ENCODE peak calls at places on chromosomes 3 and 15, in six cellular contexts. One of them, this sample, is unnamed.

GRCh38 chr3:128936341-128936740 is 56.9 kb downstream of the ACAD9 start:
- DNase-seq in foreskin keratinocyte: no peak
- DNase-seq in fibroblast of mammary gland: no peak
- DNase-seq in HuH-7: no peak
- DNase-seq in stimulated activated CD4-positive, alpha-beta T cell treated with anti-CD3 and anti-CD28 coated beads, Interleukin-15, amount 100 ng/mL, for 1 hour: no peak
- DNase-seq in neural crest cell: no peak
- DNase-seq in this sample: no peak

GRCh38 chr3:19267040-19267439 is 118.7 kb downstream of the KCNH8 start:
- DNase-seq in foreskin keratinocyte: no peak
- DNase-seq in fibroblast of mammary gland: no peak
- DNase-seq in HuH-7: no peak
- DNase-seq in stimulated activated CD4-positive, alpha-beta T cell treated with anti-CD3 and anti-CD28 coated beads, Interleukin-15, amount 100 ng/mL, for 1 hour: no peak
- DNase-seq in neural crest cell: no peak
- DNase-seq in this sample: no peak

GRCh38 chr3:64554086-64554920 is 133.5 kb downstream of the ADAMTS9 start:
- DNase-seq in foreskin keratinocyte: no peak
- DNase-seq in fibroblast of mammary gland: no peak
- DNase-seq in HuH-7: no peak
- DNase-seq in stimulated activated CD4-positive, alpha-beta T cell treated with anti-CD3 and anti-CD28 coated beads, Interleukin-15, amount 100 ng/mL, for 1 hour: no peak
- DNase-seq in neural crest cell: no peak
- DNase-seq in this sample: no peak

GRCh38 chr3:69087030-69087791 is 2.5 kb downstream of the ARL6IP5 start:
- DNase-seq in foreskin keratinocyte: no peak
- DNase-seq in fibroblast of mammary gland: no peak
- DNase-seq in HuH-7: no peak
- DNase-seq in stimulated activated CD4-positive, alpha-beta T cell treated with anti-CD3 and anti-CD28 coated beads, Interleukin-15, amount 100 ng/mL, for 1 hour: no peak
- DNase-seq in neural crest cell: no peak
- DNase-seq in this sample: no peak

GRCh38 chr3:67564008-67564407 is 90.4 kb downstream of the SUCLG2 start:
- DNase-seq in foreskin keratinocyte: no peak
- DNase-seq in fibroblast of mammary gland: no peak
- DNase-seq in HuH-7: no peak
- DNase-seq in stimulated activated CD4-positive, alpha-beta T cell treated with anti-CD3 and anti-CD28 coated beads, Interleukin-15, amount 100 ng/mL, for 1 hour: no peak
- DNase-seq in neural crest cell: no peak
- DNase-seq in this sample: no peak

GRCh38 chr3:29852767-29853166 is 571.9 kb downstream of the RBMS3 start:
- DNase-seq in foreskin keratinocyte: no peak
- DNase-seq in fibroblast of mammary gland: no peak
- DNase-seq in HuH-7: no peak
- DNase-seq in stimulated activated CD4-positive, alpha-beta T cell treated with anti-CD3 and anti-CD28 coated beads, Interleukin-15, amount 100 ng/mL, for 1 hour: no peak
- DNase-seq in neural crest cell: no peak
- DNase-seq in this sample: no peak

GRCh38 chr3:87900061-87900460 is 158.7 kb downstream of the CGGBP1 start:
- DNase-seq in foreskin keratinocyte: no peak
- DNase-seq in fibroblast of mammary gland: peak
- DNase-seq in HuH-7: no peak
- DNase-seq in stimulated activated CD4-positive, alpha-beta T cell treated with anti-CD3 and anti-CD28 coated beads, Interleukin-15, amount 100 ng/mL, for 1 hour: no peak
- DNase-seq in neural crest cell: no peak
- DNase-seq in this sample: no peak

GRCh38 chr3:149042766-149043386 is 43.5 kb downstream of the HLTF start:
- DNase-seq in foreskin keratinocyte: peak
- DNase-seq in fibroblast of mammary gland: peak
- DNase-seq in HuH-7: no peak
- DNase-seq in stimulated activated CD4-positive, alpha-beta T cell treated with anti-CD3 and anti-CD28 coated beads, Interleukin-15, amount 100 ng/mL, for 1 hour: no peak
- DNase-seq in neural crest cell: no peak
- DNase-seq in this sample: no peak

GRCh38 chr3:187136936-187137335 is 2.4 kb downstream of the RPL39L start:
- DNase-seq in foreskin keratinocyte: peak
- DNase-seq in fibroblast of mammary gland: peak
- DNase-seq in HuH-7: no peak
- DNase-seq in stimulated activated CD4-positive, alpha-beta T cell treated with anti-CD3 and anti-CD28 coated beads, Interleukin-15, amount 100 ng/mL, for 1 hour: no peak
- DNase-seq in neural crest cell: no peak
- DNase-seq in this sample: no peak

GRCh38 chr3:115512565-115513410 is 110.5 kb upstream of the GAP43 start:
- DNase-seq in foreskin keratinocyte: no peak
- DNase-seq in fibroblast of mammary gland: peak
- DNase-seq in HuH-7: peak
- DNase-seq in stimulated activated CD4-positive, alpha-beta T cell treated with anti-CD3 and anti-CD28 coated beads, Interleukin-15, amount 100 ng/mL, for 1 hour: no peak
- DNase-seq in neural crest cell: peak
- DNase-seq in this sample: peak

GRCh38 chr3:115072265-115073008 is 74.7 kb downstream of the ZBTB20 start:
- DNase-seq in foreskin keratinocyte: no peak
- DNase-seq in fibroblast of mammary gland: peak
- DNase-seq in HuH-7: no peak
- DNase-seq in stimulated activated CD4-positive, alpha-beta T cell treated with anti-CD3 and anti-CD28 coated beads, Interleukin-15, amount 100 ng/mL, for 1 hour: no peak
- DNase-seq in neural crest cell: no peak
- DNase-seq in this sample: no peak

GRCh38 chr3:105730973-105731372 is 137.8 kb downstream of the CBLB start:
- DNase-seq in foreskin keratinocyte: no peak
- DNase-seq in fibroblast of mammary gland: peak
- DNase-seq in HuH-7: no peak
- DNase-seq in stimulated activated CD4-positive, alpha-beta T cell treated with anti-CD3 and anti-CD28 coated beads, Interleukin-15, amount 100 ng/mL, for 1 hour: no peak
- DNase-seq in neural crest cell: no peak
- DNase-seq in this sample: no peak

GRCh38 chr3:128133273-128133883 is 9.8 kb upstream of the RUVBL1 start:
- DNase-seq in foreskin keratinocyte: no peak
- DNase-seq in fibroblast of mammary gland: peak
- DNase-seq in HuH-7: no peak
- DNase-seq in stimulated activated CD4-positive, alpha-beta T cell treated with anti-CD3 and anti-CD28 coated beads, Interleukin-15, amount 100 ng/mL, for 1 hour: peak
- DNase-seq in neural crest cell: peak
- DNase-seq in this sample: peak

GRCh38 chr3:136385457-136385856 is 135.3 kb downstream of the PCCB start:
- DNase-seq in foreskin keratinocyte: no peak
- DNase-seq in fibroblast of mammary gland: no peak
- DNase-seq in HuH-7: no peak
- DNase-seq in stimulated activated CD4-positive, alpha-beta T cell treated with anti-CD3 and anti-CD28 coated beads, Interleukin-15, amount 100 ng/mL, for 1 hour: no peak
- DNase-seq in neural crest cell: no peak
- DNase-seq in this sample: no peak

GRCh38 chr3:171776411-171776810 is 33.9 kb downstream of the PLD1 start:
- DNase-seq in foreskin keratinocyte: no peak
- DNase-seq in fibroblast of mammary gland: no peak
- DNase-seq in HuH-7: no peak
- DNase-seq in stimulated activated CD4-positive, alpha-beta T cell treated with anti-CD3 and anti-CD28 coated beads, Interleukin-15, amount 100 ng/mL, for 1 hour: no peak
- DNase-seq in neural crest cell: no peak
- DNase-seq in this sample: no peak

GRCh38 chr3:141306922-141307321 is 61.4 kb upstream of the ZBTB38 start:
- DNase-seq in foreskin keratinocyte: no peak
- DNase-seq in fibroblast of mammary gland: no peak
- DNase-seq in HuH-7: no peak
- DNase-seq in stimulated activated CD4-positive, alpha-beta T cell treated with anti-CD3 and anti-CD28 coated beads, Interleukin-15, amount 100 ng/mL, for 1 hour: no peak
- DNase-seq in neural crest cell: no peak
- DNase-seq in this sample: no peak

GRCh38 chr15:58875343-58875742 is 58.1 kb downstream of the SLTM start:
- DNase-seq in foreskin keratinocyte: no peak
- DNase-seq in fibroblast of mammary gland: no peak
- DNase-seq in HuH-7: no peak
- DNase-seq in stimulated activated CD4-positive, alpha-beta T cell treated with anti-CD3 and anti-CD28 coated beads, Interleukin-15, amount 100 ng/mL, for 1 hour: no peak
- DNase-seq in neural crest cell: no peak
- DNase-seq in this sample: no peak

GRCh38 chr15:90340345-90340744 is 11.7 kb upstream of the ZNF774 start:
- DNase-seq in foreskin keratinocyte: no peak
- DNase-seq in fibroblast of mammary gland: no peak
- DNase-seq in HuH-7: peak
- DNase-seq in stimulated activated CD4-positive, alpha-beta T cell treated with anti-CD3 and anti-CD28 coated beads, Interleukin-15, amount 100 ng/mL, for 1 hour: no peak
- DNase-seq in neural crest cell: no peak
- DNase-seq in this sample: no peak

GRCh38 chr3:177714945-177715344 is 517.7 kb upstream of the TBL1XR1 start:
- DNase-seq in foreskin keratinocyte: no peak
- DNase-seq in fibroblast of mammary gland: no peak
- DNase-seq in HuH-7: no peak
- DNase-seq in stimulated activated CD4-positive, alpha-beta T cell treated with anti-CD3 and anti-CD28 coated beads, Interleukin-15, amount 100 ng/mL, for 1 hour: no peak
- DNase-seq in neural crest cell: no peak
- DNase-seq in this sample: no peak

GRCh38 chr3:194949592-194949991 is 263.9 kb downstream of the FAM43A start:
- DNase-seq in foreskin keratinocyte: no peak
- DNase-seq in fibroblast of mammary gland: no peak
- DNase-seq in HuH-7: no peak
- DNase-seq in stimulated activated CD4-positive, alpha-beta T cell treated with anti-CD3 and anti-CD28 coated beads, Interleukin-15, amount 100 ng/mL, for 1 hour: no peak
- DNase-seq in neural crest cell: no peak
- DNase-seq in this sample: no peak

GRCh38 chr15:67080118-67080899 is 14.9 kb downstream of the SMAD3 start:
- DNase-seq in foreskin keratinocyte: no peak
- DNase-seq in fibroblast of mammary gland: peak
- DNase-seq in HuH-7: no peak
- DNase-seq in stimulated activated CD4-positive, alpha-beta T cell treated with anti-CD3 and anti-CD28 coated beads, Interleukin-15, amount 100 ng/mL, for 1 hour: no peak
- DNase-seq in neural crest cell: no peak
- DNase-seq in this sample: no peak

GRCh38 chr15:41578736-41579383 is 19.8 kb downstream of the TYRO3 start:
- DNase-seq in foreskin keratinocyte: no peak
- DNase-seq in fibroblast of mammary gland: no peak
- DNase-seq in HuH-7: no peak
- DNase-seq in stimulated activated CD4-positive, alpha-beta T cell treated with anti-CD3 and anti-CD28 coated beads, Interleukin-15, amount 100 ng/mL, for 1 hour: no peak
- DNase-seq in neural crest cell: no peak
- DNase-seq in this sample: no peak

GRCh38 chr3:187027531-187027936 is 97.2 kb downstream of the ST6GAL1 start:
- DNase-seq in foreskin keratinocyte: no peak
- DNase-seq in fibroblast of mammary gland: no peak
- DNase-seq in HuH-7: no peak
- DNase-seq in stimulated activated CD4-positive, alpha-beta T cell treated with anti-CD3 and anti-CD28 coated beads, Interleukin-15, amount 100 ng/mL, for 1 hour: peak
- DNase-seq in neural crest cell: no peak
- DNase-seq in this sample: peak

GRCh38 chr3:65666426-65667091 is 372.2 kb downstream of the MAGI1 start:
- DNase-seq in foreskin keratinocyte: peak
- DNase-seq in fibroblast of mammary gland: peak
- DNase-seq in HuH-7: no peak
- DNase-seq in stimulated activated CD4-positive, alpha-beta T cell treated with anti-CD3 and anti-CD28 coated beads, Interleukin-15, amount 100 ng/mL, for 1 hour: no peak
- DNase-seq in neural crest cell: no peak
- DNase-seq in this sample: no peak

GRCh38 chr3:116179091-116179490 is 266.2 kb downstream of the LSAMP start:
- DNase-seq in foreskin keratinocyte: no peak
- DNase-seq in fibroblast of mammary gland: peak
- DNase-seq in HuH-7: no peak
- DNase-seq in stimulated activated CD4-positive, alpha-beta T cell treated with anti-CD3 and anti-CD28 coated beads, Interleukin-15, amount 100 ng/mL, for 1 hour: no peak
- DNase-seq in neural crest cell: no peak
- DNase-seq in this sample: no peak

GRCh38 chr3:119681279-119681678 is 4.1 kb upstream of the COX17 start:
- DNase-seq in foreskin keratinocyte: no peak
- DNase-seq in fibroblast of mammary gland: peak
- DNase-seq in HuH-7: peak
- DNase-seq in stimulated activated CD4-positive, alpha-beta T cell treated with anti-CD3 and anti-CD28 coated beads, Interleukin-15, amount 100 ng/mL, for 1 hour: no peak
- DNase-seq in neural crest cell: no peak
- DNase-seq in this sample: no peak

GRCh38 chr3:174613173-174613572 is 246.0 kb upstream of the NAALADL2 start:
- DNase-seq in foreskin keratinocyte: no peak
- DNase-seq in fibroblast of mammary gland: no peak
- DNase-seq in HuH-7: no peak
- DNase-seq in stimulated activated CD4-positive, alpha-beta T cell treated with anti-CD3 and anti-CD28 coated beads, Interleukin-15, amount 100 ng/mL, for 1 hour: no peak
- DNase-seq in neural crest cell: no peak
- DNase-seq in this sample: no peak

GRCh38 chr3:46019707-46020106 is 7.6 kb downstream of the XCR1 start:
- DNase-seq in foreskin keratinocyte: no peak
- DNase-seq in fibroblast of mammary gland: peak
- DNase-seq in HuH-7: no peak
- DNase-seq in stimulated activated CD4-positive, alpha-beta T cell treated with anti-CD3 and anti-CD28 coated beads, Interleukin-15, amount 100 ng/mL, for 1 hour: no peak
- DNase-seq in neural crest cell: no peak
- DNase-seq in this sample: peak

GRCh38 chr3:114764056-114764492 is 383.0 kb downstream of the ZBTB20 start:
- DNase-seq in foreskin keratinocyte: no peak
- DNase-seq in fibroblast of mammary gland: peak
- DNase-seq in HuH-7: no peak
- DNase-seq in stimulated activated CD4-positive, alpha-beta T cell treated with anti-CD3 and anti-CD28 coated beads, Interleukin-15, amount 100 ng/mL, for 1 hour: no peak
- DNase-seq in neural crest cell: no peak
- DNase-seq in this sample: no peak

GRCh38 chr3:107025961-107026360 is 351.3 kb upstream of the CCDC54 start:
- DNase-seq in foreskin keratinocyte: no peak
- DNase-seq in fibroblast of mammary gland: no peak
- DNase-seq in HuH-7: no peak
- DNase-seq in stimulated activated CD4-positive, alpha-beta T cell treated with anti-CD3 and anti-CD28 coated beads, Interleukin-15, amount 100 ng/mL, for 1 hour: no peak
- DNase-seq in neural crest cell: no peak
- DNase-seq in this sample: no peak

GRCh38 chr3:18740631-18741583 is 315.8 kb upstream of the SATB1 start:
- DNase-seq in foreskin keratinocyte: no peak
- DNase-seq in fibroblast of mammary gland: no peak
- DNase-seq in HuH-7: no peak
- DNase-seq in stimulated activated CD4-positive, alpha-beta T cell treated with anti-CD3 and anti-CD28 coated beads, Interleukin-15, amount 100 ng/mL, for 1 hour: peak
- DNase-seq in neural crest cell: no peak
- DNase-seq in this sample: peak

GRCh38 chr3:71444028-71444860 is 139.3 kb downstream of the FOXP1 start:
- DNase-seq in foreskin keratinocyte: peak
- DNase-seq in fibroblast of mammary gland: peak
- DNase-seq in HuH-7: no peak
- DNase-seq in stimulated activated CD4-positive, alpha-beta T cell treated with anti-CD3 and anti-CD28 coated beads, Interleukin-15, amount 100 ng/mL, for 1 hour: peak
- DNase-seq in neural crest cell: no peak
- DNase-seq in this sample: peak

GRCh38 chr15:36951747-36952247 is 148.6 kb downstream of the MEIS2 start:
- DNase-seq in foreskin keratinocyte: peak
- DNase-seq in fibroblast of mammary gland: peak
- DNase-seq in HuH-7: no peak
- DNase-seq in stimulated activated CD4-positive, alpha-beta T cell treated with anti-CD3 and anti-CD28 coated beads, Interleukin-15, amount 100 ng/mL, for 1 hour: no peak
- DNase-seq in neural crest cell: no peak
- DNase-seq in this sample: no peak

GRCh38 chr3:67381667-67382272 is 272.6 kb downstream of the SUCLG2 start:
- DNase-seq in foreskin keratinocyte: no peak
- DNase-seq in fibroblast of mammary gland: peak
- DNase-seq in HuH-7: no peak
- DNase-seq in stimulated activated CD4-positive, alpha-beta T cell treated with anti-CD3 and anti-CD28 coated beads, Interleukin-15, amount 100 ng/mL, for 1 hour: no peak
- DNase-seq in neural crest cell: peak
- DNase-seq in this sample: no peak

GRCh38 chr15:101128191-101128590 is 123.7 kb downstream of the CHSY1 start:
- DNase-seq in foreskin keratinocyte: peak
- DNase-seq in fibroblast of mammary gland: peak
- DNase-seq in HuH-7: no peak
- DNase-seq in stimulated activated CD4-positive, alpha-beta T cell treated with anti-CD3 and anti-CD28 coated beads, Interleukin-15, amount 100 ng/mL, for 1 hour: no peak
- DNase-seq in neural crest cell: no peak
- DNase-seq in this sample: no peak

This sample was measured in activated T-cell treated with anti-CD3 and anti-CD28 coated beads, Interleukin-2, amount 50 U/mL, for 48 hours.